ENCODE peak calls at places on chromosome 16, in four cellular contexts. X, W, Z and I are unnamed samples.
A peak's percentile ranks its signal among the peaks of the same experiment; 100 is the strongest.

GRCh38 chr16:85392756-85393673 is 220.1 kb upstream of the GSE1 start:
- DNase-seq in W (no peak), Z (no peak), X (no peak), I (no peak)

GRCh38 chr16:17459903-17460521 is 10.7 kb downstream of the XYLT1 start:
- DNase-seq in W (no peak), X (no peak), Z (no peak), I (no peak)

GRCh38 chr16:976389-976931 is 5.1 kb upstream of the SOX8 start:
- DNase-seq in Z (no peak), W (no peak), X (no peak), I (no peak)

GRCh38 chr16:27483624-27484023 is 66.1 kb downstream of the GTF3C1 start:
- DNase-seq in W (no peak), Z (no peak), X (no peak), I (no peak)

GRCh38 chr16:85453179-85453678 is 159.9 kb upstream of the GSE1 start:
- DNase-seq in X (no peak), W (no peak), Z (no peak), I (no peak)

GRCh38 chr16:4402439-4403132 is 13.8 kb downstream of the CORO7 start:
- DNase-seq in W (peak; percentile 92), Z (peak; percentile 53), X (peak; percentile 37), I (peak; percentile 82)

GRCh38 chr16:797120-797420 is 3.5 kb downstream of the GNG13 start:
- DNase-seq in Z (no peak), W (no peak), X (no peak), I (no peak)

GRCh38 chr16:56336711-56337110 is 88.6 kb downstream of the AMFR start:
- DNase-seq in X (no peak), Z (no peak), W (no peak), I (no peak)

GRCh38 chr16:7376227-7376626 is 43.6 kb downstream of the RBFOX1 start:
- DNase-seq in Z (no peak), X (no peak), W (no peak), I (no peak)

GRCh38 chr16:23899869-23900268 is 64.1 kb downstream of the PRKCB start:
- DNase-seq in X (no peak), W (no peak), Z (no peak), I (no peak)

GRCh38 chr16:8251727-8252126 is 338.6 kb downstream of the TMEM114 start:
- DNase-seq in X (no peak), Z (no peak), W (no peak), I (no peak)

GRCh38 chr16:2023098-2023925 is 3.4 kb upstream of the NHERF2 start:
- DNase-seq in W (peak; percentile 93), X (peak; percentile 66), Z (peak; percentile 89), I (peak; percentile 91)

GRCh38 chr16:48330847-48331204 is 54.4 kb downstream of the SIAH1 start:
- DNase-seq in X (no peak), Z (peak; percentile 62), W (no peak), I (no peak)

GRCh38 chr16:10120953-10121352 is 61.3 kb downstream of the GRIN2A start:
- DNase-seq in W (no peak), Z (no peak), X (no peak), I (no peak)

GRCh38 chr16:50537533-50538290 is 10.5 kb upstream of the NKD1 start:
- DNase-seq in X (no peak), Z (no peak), W (no peak), I (no peak)

GRCh38 chr16:85777583-85778310 is 21.6 kb downstream of the EMC8 start:
- DNase-seq in Z (no peak), W (no peak), X (no peak), I (no peak)

GRCh38 chr16:31138621-31139578 is 3.4 kb upstream of the PRSS8 start:
- DNase-seq in X (no peak), W (peak; percentile 17), Z (no peak), I (no peak)

GRCh38 chr16:85301171-85301690 is 189.0 kb upstream of the CIBAR2 start:
- DNase-seq in X (no peak), Z (no peak), W (no peak), I (no peak)

DNA sequence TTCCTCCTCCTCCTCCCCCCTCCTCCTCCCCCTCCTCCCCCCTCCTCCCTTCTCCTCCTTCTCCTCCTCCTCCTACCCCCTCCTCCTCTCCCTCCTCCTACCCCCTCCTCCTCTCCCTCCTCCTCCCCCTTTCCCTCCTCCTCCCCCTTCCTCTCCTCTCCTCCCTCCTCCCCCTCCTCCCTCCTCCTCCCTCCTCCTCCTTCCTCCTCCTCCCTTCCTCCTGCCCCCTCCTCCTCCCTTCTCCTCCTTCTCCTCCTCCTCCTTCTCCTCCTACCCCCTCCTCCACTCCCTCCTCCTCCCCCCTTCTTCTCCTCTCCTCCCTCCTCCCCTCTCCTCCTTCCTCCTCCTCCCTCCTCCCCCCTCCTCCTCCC is 6.6 kb upstream of the PDP2 start:
- DNase-seq in X (no peak), Z (peak; percentile 54), W (no peak), I (no peak)
- H3K4me3 ChIP-seq in X (no peak overlapping the region), Z (no peak overlapping the region), W (no peak overlapping the region), I (no peak overlapping the region)

GRCh38 chr16:78200023-78200389 is 100.6 kb downstream of the WWOX start:
- DNase-seq in Z (no peak), W (no peak), X (no peak), I (no peak)

GRCh38 chr16:78196527-78196926 is 97.1 kb downstream of the WWOX start:
- DNase-seq in W (no peak), Z (no peak), X (no peak), I (no peak)

GRCh38 chr16:78200623-78201096 is 101.2 kb downstream of the WWOX start:
- DNase-seq in Z (no peak), W (no peak), X (no peak), I (no peak)

GRCh38 chr16:78198299-78198698 is 98.8 kb downstream of the WWOX start:
- DNase-seq in Z (no peak), X (no peak), W (no peak), I (no peak)

DNA sequence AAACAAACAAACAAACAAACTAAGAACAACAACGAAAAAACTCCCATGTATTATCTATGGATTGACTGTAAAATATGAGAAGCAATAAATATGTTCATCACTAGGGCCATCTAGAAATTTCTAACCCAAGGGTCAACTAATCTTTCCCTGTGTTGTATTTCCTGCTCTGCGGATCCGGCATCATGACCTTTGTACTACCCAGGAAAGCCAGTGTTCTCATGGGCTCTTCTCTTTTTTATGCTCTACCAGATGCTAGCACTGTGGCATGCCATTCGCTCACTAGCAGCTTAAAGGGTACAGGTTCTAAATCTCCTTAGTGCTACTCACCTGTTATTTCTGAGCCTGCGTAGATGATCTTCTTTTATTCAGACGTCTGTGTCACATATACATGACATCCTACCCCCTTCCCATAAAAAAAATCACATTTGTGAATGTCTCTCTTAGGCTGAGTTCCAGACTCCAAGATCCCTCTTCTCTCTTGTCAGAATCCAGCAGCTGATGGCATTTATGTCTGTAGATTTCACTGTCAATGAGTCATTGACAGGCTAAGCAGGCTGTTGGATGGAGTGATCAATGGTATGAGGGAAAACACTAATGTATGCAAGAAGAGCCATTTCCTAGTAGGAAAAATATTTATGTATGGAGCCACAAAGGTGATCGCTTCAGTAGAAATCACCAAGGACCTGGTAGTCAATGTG is 100.0 kb downstream of the WWOX start:
- DNase-seq in X (no peak), Z (no peak), W (no peak), I (no peak)
- H3K27ac ChIP-seq in X (no peak overlapping the region), Z (no peak overlapping the region), W (no peak overlapping the region), I (no peak overlapping the region)

GRCh38 chr16:70808371-70808770 is 7.4 kb upstream of the VAC14 start:
- DNase-seq in X (no peak), W (no peak), Z (no peak), I (no peak)
- TF ChIP-seq CTCF in X (peak; percentile 37), W (peak; percentile 30), Z (no peak), I (no peak)

GRCh38 chr16:20675488-20676267 is 21.8 kb downstream of the ACSM1 start:
- DNase-seq in Z (no peak), X (no peak), W (peak; percentile 15), I (no peak)
- H3K4me3 ChIP-seq in Z (peak overlapping the region; percentile 69), X (no peak overlapping the region), W (peak overlapping the region; percentile 31), I (no peak overlapping the region)

DNA sequence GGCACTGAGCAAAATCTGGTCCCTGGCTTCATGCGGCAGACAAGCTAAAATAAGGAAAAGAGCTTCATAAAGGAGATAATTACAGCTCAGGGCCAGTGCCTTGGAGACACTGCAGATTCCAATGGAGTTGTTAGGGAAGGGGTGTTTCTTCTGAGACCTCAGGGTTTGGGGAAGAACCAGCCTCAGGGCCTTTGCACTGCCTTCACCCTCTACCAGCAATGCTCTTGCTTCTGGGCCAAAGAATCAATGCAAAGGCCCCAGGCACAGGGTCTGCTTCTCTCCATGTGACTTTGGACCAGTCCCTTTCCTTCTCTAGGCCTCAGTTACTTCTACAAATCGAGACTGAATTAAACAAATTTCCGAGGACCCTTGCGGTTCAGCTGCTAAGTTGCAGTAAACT is 36.2 kb upstream of the GAN start:
- DNase-seq in W (no peak), X (no peak), Z (no peak), I (no peak)
- H3K27ac ChIP-seq in W (no peak overlapping the region), X (no peak overlapping the region), Z (no peak overlapping the region), I (no peak overlapping the region)

DNA sequence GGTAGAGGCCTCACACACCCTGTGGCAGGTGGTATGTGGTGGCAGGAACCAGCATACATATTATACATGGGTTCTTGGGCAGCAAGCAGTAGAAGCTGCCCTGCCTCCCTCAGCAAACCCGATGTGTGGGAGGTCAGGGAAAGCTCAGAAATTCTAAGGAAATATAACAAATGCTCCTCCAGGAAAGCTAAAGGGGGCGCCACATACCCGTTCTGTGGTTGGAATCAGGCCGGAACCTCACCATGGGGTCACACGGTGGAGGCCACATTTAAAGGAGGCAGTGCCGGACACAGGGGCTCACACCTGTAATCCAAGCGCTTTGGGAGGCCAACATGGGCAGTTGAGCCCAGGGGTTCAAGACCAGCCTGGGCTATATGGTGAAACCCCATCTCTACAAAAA is 12.4 kb upstream of the KATNB1 start:
- DNase-seq in X (no peak), W (peak; percentile 44), Z (no peak), I (no peak)
- TF ChIP-seq CTCF in X (no peak), W (peak; percentile 51), Z (no peak), I (no peak)

GRCh38 chr16:71845639-71846431 is at the start of gene ATXN1L:
- DNase-seq in X (peak; percentile 75), Z (peak; percentile 89), W (peak; percentile 93), I (peak; percentile 79)

GRCh38 chr16:71843517-71844031 is 2.2 kb upstream of the ATXN1L start:
- DNase-seq in Z (no peak), W (no peak), X (no peak), I (no peak)

GRCh38 chr16:71846443-71846842 is 667 bp downstream of the ATXN1L start:
- DNase-seq in X (no peak), W (peak; percentile 51), Z (no peak), I (no peak)

GRCh38 chr16:71848622-71849021 is 2.8 kb downstream of the ATXN1L start:
- DNase-seq in W (no peak), Z (no peak), X (no peak), I (no peak)

DNA sequence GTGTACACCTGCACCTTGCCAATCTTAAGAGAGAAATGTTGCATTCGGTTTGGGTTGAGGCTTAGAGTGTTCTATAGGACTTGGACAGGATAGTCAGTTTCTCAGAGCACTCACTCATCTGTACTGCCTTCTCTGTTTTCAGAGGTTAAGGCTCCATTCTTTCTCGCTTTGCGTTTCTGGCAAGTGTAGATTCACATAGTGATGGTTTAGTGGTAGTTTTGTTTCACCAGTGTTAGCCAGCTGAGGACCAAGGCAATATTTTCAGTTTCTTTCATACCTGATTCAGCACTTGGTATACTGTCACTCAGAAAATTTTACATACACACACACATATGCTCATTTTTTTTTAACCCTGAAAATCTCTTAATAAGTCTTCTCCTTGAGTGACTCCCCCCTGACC is 1.3 kb downstream of the ATXN1L start:
- DNase-seq in Z (no peak), W (no peak), X (no peak), I (no peak)
- H3K4me3 ChIP-seq in Z (peak overlapping the region; percentile 99), W (peak overlapping the region; percentile 94), X (peak overlapping the region; percentile 97), I (peak overlapping the region; percentile 100)